ENCODE peak calls at places on chromosome 12, in five cellular contexts. One of them, this sample, is unnamed.

GRCh38 chr12:116962197-116962596 is 51.4 kb downstream of the FBXW8 start:
- DNase-seq in H1: no peak
- DNase-seq in K562: no peak
- DNase-seq in HCT116: no peak
- DNase-seq in HepG2: no peak
- DNase-seq in this sample: no peak

GRCh38 chr12:46210835-46211439 is 57.9 kb downstream of the SLC38A1 start:
- DNase-seq in H1: no peak
- DNase-seq in HCT116: no peak
- DNase-seq in K562: no peak
- DNase-seq in HepG2: no peak
- DNase-seq in this sample: no peak

GRCh38 chr12:2675776-2676175 is 119.0 kb upstream of the FKBP4 start:
- DNase-seq in HCT116: no peak
- DNase-seq in H1: no peak
- DNase-seq in HepG2: no peak
- DNase-seq in K562: no peak
- DNase-seq in this sample: no peak

GRCh38 chr12:46743471-46743870 is 82.3 kb downstream of the SLC38A4 start:
- DNase-seq in H1: no peak
- DNase-seq in HepG2: no peak
- DNase-seq in K562: no peak
- DNase-seq in HCT116: no peak
- DNase-seq in this sample: no peak

GRCh38 chr12:52173526-52173925 is 18.3 kb downstream of the KRT80 start:
- DNase-seq in H1: no peak
- DNase-seq in HCT116: no peak
- DNase-seq in HepG2: no peak
- DNase-seq in K562: no peak
- DNase-seq in this sample: no peak

GRCh38 chr12:100187857-100188519 is 12.6 kb upstream of the ACTR6 start:
- DNase-seq in HepG2: no peak
- DNase-seq in HCT116: no peak
- DNase-seq in K562: no peak
- DNase-seq in H1: no peak
- DNase-seq in this sample: no peak

GRCh38 chr12:118013283-118013682 is 3.2 kb upstream of the RFC5 start:
- DNase-seq in H1: no peak
- DNase-seq in HepG2: no peak
- DNase-seq in HCT116: no peak
- DNase-seq in K562: peak
- DNase-seq in this sample: no peak

GRCh38 chr12:127957001-127957660 is 309.8 kb upstream of the TMEM132C start:
- DNase-seq in HepG2: no peak
- DNase-seq in HCT116: no peak
- DNase-seq in H1: no peak
- DNase-seq in K562: no peak
- DNase-seq in this sample: no peak

GRCh38 chr12:123384318-123384993 is 524 bp downstream of the KMT5A start:
- DNase-seq in HCT116: no peak
- DNase-seq in H1: no peak
- DNase-seq in K562: peak
- DNase-seq in HepG2: no peak
- DNase-seq in this sample: peak

GRCh38 chr12:107317751-107318553 is 224.6 kb upstream of the CRY1 start:
- DNase-seq in H1: peak
- DNase-seq in K562: peak
- DNase-seq in HepG2: peak
- DNase-seq in HCT116: peak
- DNase-seq in this sample: peak

GRCh38 chr12:123250471-123251383 is 17.5 kb downstream of the MTRFR start:
- DNase-seq in HepG2: peak
- DNase-seq in K562: peak
- DNase-seq in HCT116: peak
- DNase-seq in H1: no peak
- DNase-seq in this sample: peak

GRCh38 chr12:106132175-106133135 is 6.3 kb downstream of the NUAK1 start:
- DNase-seq in HepG2: no peak
- DNase-seq in H1: no peak
- DNase-seq in HCT116: no peak
- DNase-seq in K562: no peak
- DNase-seq in this sample: no peak

GRCh38 chr12:115323223-115323905 is 639.4 kb upstream of the TBX3 start:
- DNase-seq in H1: no peak
- DNase-seq in K562: no peak
- DNase-seq in HepG2: no peak
- DNase-seq in HCT116: no peak
- DNase-seq in this sample: no peak
- TF ChIP-seq JUND in H1: no peak
- TF ChIP-seq JUND in K562: no peak
- TF ChIP-seq JUND in HepG2: no peak
- TF ChIP-seq JUND in HCT116: no peak
- TF ChIP-seq JUND in this sample: no peak

GRCh38 chr12:44875954-44876553 is at the start of gene NELL2:
- DNase-seq in HCT116: no peak
- DNase-seq in H1: peak
- DNase-seq in K562: peak
- DNase-seq in HepG2: no peak
- DNase-seq in this sample: peak

GRCh38 chr12:44875417-44875953 is 630 bp downstream of the NELL2 start:
- DNase-seq in K562: no peak
- DNase-seq in H1: no peak
- DNase-seq in HCT116: no peak
- DNase-seq in HepG2: no peak
- DNase-seq in this sample: no peak

GRCh38 chr12:44874981-44875416 is 1.1 kb downstream of the NELL2 start:
- DNase-seq in H1: no peak
- DNase-seq in HCT116: no peak
- DNase-seq in K562: no peak
- DNase-seq in HepG2: no peak
- DNase-seq in this sample: no peak

GRCh38 chr12:44873898-44874297 is 2.2 kb downstream of the NELL2 start:
- DNase-seq in HCT116: peak
- DNase-seq in HepG2: no peak
- DNase-seq in H1: no peak
- DNase-seq in K562: no peak
- DNase-seq in this sample: no peak

DNA sequence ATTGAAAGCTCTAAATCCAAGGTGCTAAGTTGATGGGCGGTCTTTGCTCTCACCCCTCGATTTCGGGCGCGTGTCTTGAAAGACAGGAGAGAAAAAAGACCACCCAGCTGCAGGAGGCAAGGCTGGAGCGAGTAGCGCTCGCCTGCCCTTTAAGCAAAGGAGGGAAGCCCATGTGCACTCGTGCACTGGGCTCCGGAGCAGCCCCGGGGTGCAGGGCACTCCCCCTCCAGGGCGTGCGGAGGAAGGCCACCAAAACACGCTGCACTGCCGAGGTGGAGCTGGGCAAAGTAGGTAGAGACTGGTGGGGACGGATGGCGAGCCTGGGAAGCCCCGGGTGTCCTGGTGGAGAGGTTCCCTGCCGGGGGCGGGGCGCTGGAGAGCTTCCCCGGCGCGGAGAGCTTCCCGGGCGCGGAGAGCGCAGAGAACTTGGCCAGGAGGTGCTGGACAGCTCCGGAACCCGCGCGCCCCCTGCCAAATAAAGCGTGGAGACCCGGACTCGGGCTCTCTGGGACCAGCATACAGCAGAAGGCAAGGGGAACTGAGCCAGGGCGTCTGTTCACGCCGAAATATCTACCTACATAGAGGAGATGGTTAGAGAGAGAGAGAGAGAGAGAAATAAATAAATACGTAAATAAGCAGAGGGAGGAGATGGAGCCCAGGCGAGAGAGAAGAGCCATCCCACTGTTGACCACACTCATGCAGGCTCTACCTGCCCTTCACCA is 600 bp upstream of the NELL2 start:
- DNase-seq in HCT116: no peak
- DNase-seq in HepG2: no peak
- DNase-seq in H1: peak
- DNase-seq in K562: peak
- DNase-seq in this sample: peak
- TF ChIP-seq JUND in HCT116: no peak
- TF ChIP-seq JUND in HepG2: no peak
- TF ChIP-seq JUND in H1: no peak
- TF ChIP-seq JUND in K562: no peak
- TF ChIP-seq JUND in this sample: no peak

DNA sequence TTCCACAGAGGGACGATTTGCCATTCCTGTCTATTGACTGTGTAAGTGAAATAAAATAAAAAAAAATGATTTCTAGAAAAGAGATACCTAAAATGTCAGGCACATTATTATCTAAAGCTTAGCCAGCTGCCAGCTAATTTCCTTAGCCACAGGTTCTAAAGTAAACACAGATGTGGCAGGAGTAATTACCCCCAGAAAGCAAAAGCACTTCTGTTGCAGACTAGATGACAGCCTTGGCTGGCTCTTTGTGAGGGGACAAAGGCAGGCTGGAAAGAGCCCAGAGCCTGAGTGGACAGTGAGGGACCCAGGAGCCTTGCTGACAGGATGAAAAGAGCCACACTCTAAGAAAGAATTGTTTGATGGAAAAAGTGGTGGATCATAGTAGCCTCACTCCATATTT is 418.1 kb downstream of the LRIG3 start:
- DNase-seq in HepG2: no peak
- DNase-seq in H1: no peak
- DNase-seq in HCT116: no peak
- DNase-seq in K562: no peak
- DNase-seq in this sample: no peak
- TF ChIP-seq JUND in HepG2: no peak
- TF ChIP-seq JUND in H1: no peak
- TF ChIP-seq JUND in HCT116: no peak
- TF ChIP-seq JUND in K562: no peak
- TF ChIP-seq JUND in this sample: no peak

GRCh38 chr12:12889701-12890100 is 1.7 kb upstream of the GPRC5A start:
- DNase-seq in K562: no peak
- DNase-seq in H1: no peak
- DNase-seq in HepG2: no peak
- DNase-seq in HCT116: no peak
- DNase-seq in this sample: no peak

GRCh38 chr12:12891646-12892355 is 439 bp downstream of the GPRC5A start:
- DNase-seq in HepG2: no peak
- DNase-seq in K562: no peak
- DNase-seq in HCT116: no peak
- DNase-seq in H1: no peak
- DNase-seq in this sample: no peak

GRCh38 chr12:12890492-12890814 is 909 bp upstream of the GPRC5A start:
- DNase-seq in HCT116: no peak
- DNase-seq in HepG2: no peak
- DNase-seq in H1: no peak
- DNase-seq in K562: no peak
- DNase-seq in this sample: no peak

GRCh38 chr12:12892670-12893290 is 1.4 kb downstream of the GPRC5A start:
- DNase-seq in HepG2: no peak
- DNase-seq in K562: no peak
- DNase-seq in HCT116: no peak
- DNase-seq in H1: no peak
- DNase-seq in this sample: no peak

DNA sequence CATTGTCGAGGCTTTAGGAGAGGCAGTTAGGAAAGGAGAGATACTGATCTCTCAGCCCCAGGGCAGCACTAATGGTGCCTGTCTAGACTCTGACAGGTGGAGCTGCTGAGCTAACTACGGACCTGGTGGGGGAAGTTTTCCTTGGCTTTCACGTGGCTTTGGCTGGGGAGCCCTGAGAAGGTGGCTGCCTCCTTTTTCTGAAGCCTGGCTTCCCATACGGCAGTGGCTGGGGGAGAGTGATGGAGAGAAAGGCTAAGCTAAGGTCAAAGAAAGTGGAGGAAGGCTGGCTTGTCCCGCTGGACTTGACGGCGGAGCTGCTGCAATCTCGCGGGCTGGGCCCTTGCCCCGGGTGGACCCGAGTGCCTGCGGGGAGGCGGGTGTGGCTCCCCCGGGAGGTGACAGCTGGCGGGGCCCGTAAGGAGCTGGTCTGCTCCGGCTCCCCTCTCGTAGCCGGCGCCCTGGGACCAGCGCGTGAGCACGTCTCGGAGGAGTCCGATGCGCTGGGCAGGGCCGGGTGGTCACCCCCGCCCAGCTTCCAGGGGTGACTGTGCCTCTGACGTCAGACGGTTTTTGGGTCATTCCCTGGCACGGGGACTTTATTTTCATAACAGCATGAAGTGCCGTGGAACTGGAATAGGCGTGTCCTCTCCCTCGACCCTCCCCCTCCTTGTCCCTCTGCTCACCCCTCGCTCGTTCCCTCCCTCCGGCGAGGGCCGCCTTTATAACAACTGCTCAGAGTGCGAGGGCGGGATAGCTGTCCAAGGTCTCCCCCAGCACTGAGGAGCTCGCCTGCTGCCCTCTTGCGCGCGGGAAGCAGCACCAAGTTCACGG is at the start of gene GPRC5A:
- DNase-seq in K562: peak
- DNase-seq in HCT116: peak
- DNase-seq in H1: no peak
- DNase-seq in HepG2: peak
- DNase-seq in this sample: peak
- TF ChIP-seq JUND in K562: no peak
- TF ChIP-seq JUND in HCT116: no peak
- TF ChIP-seq JUND in H1: no peak
- TF ChIP-seq JUND in HepG2: no peak
- TF ChIP-seq JUND in this sample: no peak

DNA sequence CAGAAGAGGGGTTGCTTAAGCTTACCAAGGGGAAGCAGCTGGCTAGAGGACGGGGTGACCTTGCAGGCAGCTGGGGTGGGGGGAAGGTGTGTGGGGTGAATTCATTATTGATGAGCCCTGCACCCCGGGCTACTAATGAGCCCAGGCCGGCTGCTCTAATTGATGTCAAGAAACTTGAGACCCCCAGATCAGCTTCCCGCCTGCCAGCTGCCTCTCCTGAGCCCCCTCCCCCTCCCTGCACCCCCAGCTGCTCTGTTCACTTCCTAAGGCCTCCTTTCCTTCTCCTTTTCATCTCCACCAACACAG is 8.8 kb upstream of the ZNF385A start:
- DNase-seq in HCT116: no peak
- DNase-seq in HepG2: no peak
- DNase-seq in H1: no peak
- DNase-seq in K562: no peak
- DNase-seq in this sample: no peak
- TF ChIP-seq JUND in HCT116: no peak
- TF ChIP-seq JUND in HepG2: no peak
- TF ChIP-seq JUND in H1: no peak
- TF ChIP-seq JUND in K562: no peak
- TF ChIP-seq JUND in this sample: no peak

GRCh38 chr12:56637621-56638020 is 7.5 kb upstream of the BAZ2A start:
- DNase-seq in HepG2: no peak
- DNase-seq in K562: no peak
- DNase-seq in HCT116: no peak
- DNase-seq in H1: no peak
- DNase-seq in this sample: no peak

GRCh38 chr12:56635539-56636117 is 5.5 kb upstream of the BAZ2A start:
- DNase-seq in HepG2: no peak
- DNase-seq in H1: no peak
- DNase-seq in HCT116: no peak
- DNase-seq in K562: peak
- DNase-seq in this sample: no peak

GRCh38 chr12:56634837-56635538 is 4.9 kb upstream of the BAZ2A start:
- DNase-seq in HCT116: peak
- DNase-seq in HepG2: peak
- DNase-seq in K562: peak
- DNase-seq in H1: no peak
- DNase-seq in this sample: peak

GRCh38 chr12:56636675-56637540 is 6.8 kb upstream of the BAZ2A start:
- DNase-seq in HCT116: peak
- DNase-seq in K562: peak
- DNase-seq in H1: peak
- DNase-seq in HepG2: peak
- DNase-seq in this sample: peak

GRCh38 chr12:56636118-56636674 is 6.1 kb upstream of the BAZ2A start:
- DNase-seq in K562: peak
- DNase-seq in HepG2: peak
- DNase-seq in HCT116: peak
- DNase-seq in H1: no peak
- DNase-seq in this sample: peak
- TF ChIP-seq JUND in K562: peak
- TF ChIP-seq JUND in HepG2: peak
- TF ChIP-seq JUND in HCT116: no peak
- TF ChIP-seq JUND in H1: no peak
- TF ChIP-seq JUND in this sample: no peak

This sample was measured in T47D.